ENCODE peak calls at places on chromosome 22, in six cellular contexts. One of them, this sample, is unnamed.

GRCh38 chr22:46953968-46954755 is 191.7 kb downstream of the TBC1D22A start:
- DNase-seq in LHCN-M2: no peak
- DNase-seq in RCC 7860: no peak
- DNase-seq in GM23248: no peak
- DNase-seq in astrocyte of the spinal cord: no peak
- DNase-seq in glutamatergic neuron: no peak
- DNase-seq in this sample: no peak

GRCh38 chr22:49499433-49500075 is 328.1 kb downstream of the BRD1 start:
- DNase-seq in LHCN-M2: no peak
- DNase-seq in RCC 7860: no peak
- DNase-seq in GM23248: no peak
- DNase-seq in astrocyte of the spinal cord: no peak
- DNase-seq in glutamatergic neuron: no peak
- DNase-seq in this sample: no peak

GRCh38 chr22:26800858-26801257 is 143.5 kb downstream of the MIAT start:
- DNase-seq in LHCN-M2: no peak
- DNase-seq in RCC 7860: no peak
- DNase-seq in GM23248: no peak
- DNase-seq in astrocyte of the spinal cord: no peak
- DNase-seq in glutamatergic neuron: no peak
- DNase-seq in this sample: peak; percentile 26

GRCh38 chr22:25557218-25557617 is 7.3 kb upstream of the GRK3 start:
- DNase-seq in LHCN-M2: no peak
- DNase-seq in RCC 7860: no peak
- DNase-seq in GM23248: no peak
- DNase-seq in astrocyte of the spinal cord: no peak
- DNase-seq in glutamatergic neuron: no peak
- DNase-seq in this sample: no peak

GRCh38 chr22:36986242-36986821 is 32.9 kb downstream of the TST start:
- DNase-seq in LHCN-M2: no peak
- DNase-seq in RCC 7860: peak; percentile 36
- DNase-seq in GM23248: no peak
- DNase-seq in astrocyte of the spinal cord: no peak
- DNase-seq in glutamatergic neuron: peak; percentile 56
- DNase-seq in this sample: no peak

GRCh38 chr22:50199251-50199721 is 1.5 kb upstream of the SELENOO start:
- DNase-seq in LHCN-M2: no peak
- DNase-seq in RCC 7860: no peak
- DNase-seq in GM23248: no peak
- DNase-seq in astrocyte of the spinal cord: no peak
- DNase-seq in glutamatergic neuron: no peak
- DNase-seq in this sample: no peak

GRCh38 chr22:44351685-44352377 is 39.1 kb upstream of the SHISAL1 start:
- DNase-seq in LHCN-M2: peak; percentile 86
- DNase-seq in RCC 7860: peak; percentile 85
- DNase-seq in GM23248: peak; percentile 97
- DNase-seq in astrocyte of the spinal cord: peak; percentile 92
- DNase-seq in glutamatergic neuron: peak; percentile 63
- DNase-seq in this sample: peak; percentile 92

GRCh38 chr22:49305966-49306631 is 521.6 kb downstream of the BRD1 start:
- DNase-seq in LHCN-M2: no peak
- DNase-seq in RCC 7860: no peak
- DNase-seq in GM23248: no peak
- DNase-seq in astrocyte of the spinal cord: no peak
- DNase-seq in glutamatergic neuron: no peak
- DNase-seq in this sample: no peak

GRCh38 chr22:40703174-40703573 is 23.9 kb downstream of the MCHR1 start:
- DNase-seq in LHCN-M2: no peak
- DNase-seq in RCC 7860: no peak
- DNase-seq in GM23248: no peak
- DNase-seq in astrocyte of the spinal cord: no peak
- DNase-seq in glutamatergic neuron: no peak
- DNase-seq in this sample: no peak

GRCh38 chr22:40040927-40041326 is 46.2 kb downstream of the FAM83F start:
- DNase-seq in LHCN-M2: peak; percentile 24
- DNase-seq in RCC 7860: no peak
- DNase-seq in GM23248: peak; percentile 42
- DNase-seq in astrocyte of the spinal cord: peak; percentile 16
- DNase-seq in glutamatergic neuron: no peak
- DNase-seq in this sample: no peak

GRCh38 chr22:30246962-30247376 is 410 bp upstream of the LIF start:
- DNase-seq in LHCN-M2: no peak
- DNase-seq in RCC 7860: no peak
- DNase-seq in GM23248: no peak
- DNase-seq in astrocyte of the spinal cord: no peak
- DNase-seq in glutamatergic neuron: no peak
- DNase-seq in this sample: no peak

GRCh38 chr22:39534591-39535301 is 2.2 kb upstream of the RPS19BP1 start:
- DNase-seq in LHCN-M2: peak; percentile 55
- DNase-seq in RCC 7860: peak; percentile 62
- DNase-seq in GM23248: peak; percentile 79
- DNase-seq in astrocyte of the spinal cord: peak; percentile 64
- DNase-seq in glutamatergic neuron: peak; percentile 96
- DNase-seq in this sample: peak; percentile 90

GRCh38 chr22:25069758-25070461 is 117.4 kb downstream of the KIAA1671 start:
- DNase-seq in LHCN-M2: no peak
- DNase-seq in RCC 7860: no peak
- DNase-seq in GM23248: no peak
- DNase-seq in astrocyte of the spinal cord: no peak
- DNase-seq in glutamatergic neuron: peak; percentile 68
- DNase-seq in this sample: no peak

GRCh38 chr22:25930710-25931353 is 188.8 kb downstream of the MYO18B start:
- DNase-seq in LHCN-M2: no peak
- DNase-seq in RCC 7860: no peak
- DNase-seq in GM23248: no peak
- DNase-seq in astrocyte of the spinal cord: no peak
- DNase-seq in glutamatergic neuron: no peak
- DNase-seq in this sample: no peak

GRCh38 chr22:25219211-25219689 is at the start of gene CRYBB2:
- DNase-seq in LHCN-M2: no peak
- DNase-seq in RCC 7860: no peak
- DNase-seq in GM23248: no peak
- DNase-seq in astrocyte of the spinal cord: no peak
- DNase-seq in glutamatergic neuron: no peak
- DNase-seq in this sample: no peak

GRCh38 chr22:26692215-26692614 is 34.8 kb downstream of the MIAT start:
- DNase-seq in LHCN-M2: no peak
- DNase-seq in RCC 7860: no peak
- DNase-seq in GM23248: no peak
- DNase-seq in astrocyte of the spinal cord: no peak
- DNase-seq in glutamatergic neuron: no peak
- DNase-seq in this sample: no peak

GRCh38 chr22:39431821-39432251 is 25.0 kb upstream of the MGAT3 start:
- DNase-seq in LHCN-M2: no peak
- DNase-seq in RCC 7860: no peak
- DNase-seq in GM23248: peak; percentile 62
- DNase-seq in astrocyte of the spinal cord: peak; percentile 26
- DNase-seq in glutamatergic neuron: no peak
- DNase-seq in this sample: no peak

GRCh38 chr22:38312261-38312800 is 4.9 kb downstream of the CSNK1E start:
- DNase-seq in LHCN-M2: no peak
- DNase-seq in RCC 7860: no peak
- DNase-seq in GM23248: peak; percentile 42
- DNase-seq in astrocyte of the spinal cord: no peak
- DNase-seq in glutamatergic neuron: no peak
- DNase-seq in this sample: no peak

GRCh38 chr22:29855611-29856181 is 17.6 kb upstream of the ASCC2 start:
- DNase-seq in LHCN-M2: no peak
- DNase-seq in RCC 7860: no peak
- DNase-seq in GM23248: peak; percentile 15
- DNase-seq in astrocyte of the spinal cord: no peak
- DNase-seq in glutamatergic neuron: no peak
- DNase-seq in this sample: no peak

GRCh38 chr22:40415531-40416266 is 45.3 kb downstream of the SGSM3 start:
- DNase-seq in LHCN-M2: no peak
- DNase-seq in RCC 7860: no peak
- DNase-seq in GM23248: no peak
- DNase-seq in astrocyte of the spinal cord: no peak
- DNase-seq in glutamatergic neuron: no peak
- DNase-seq in this sample: no peak

GRCh38 chr22:46931881-46932280 is 169.4 kb downstream of the TBC1D22A start:
- DNase-seq in LHCN-M2: peak; percentile 68
- DNase-seq in RCC 7860: peak; percentile 73
- DNase-seq in GM23248: no peak
- DNase-seq in astrocyte of the spinal cord: peak; percentile 50
- DNase-seq in glutamatergic neuron: no peak
- DNase-seq in this sample: no peak

GRCh38 chr22:25334091-25334490 is 114.7 kb downstream of the CRYBB2 start:
- DNase-seq in LHCN-M2: peak; percentile 39
- DNase-seq in RCC 7860: no peak
- DNase-seq in GM23248: peak; percentile 55
- DNase-seq in astrocyte of the spinal cord: no peak
- DNase-seq in glutamatergic neuron: peak; percentile 85
- DNase-seq in this sample: no peak

GRCh38 chr22:49155809-49156580 is 671.7 kb downstream of the BRD1 start:
- DNase-seq in LHCN-M2: no peak
- DNase-seq in RCC 7860: no peak
- DNase-seq in GM23248: peak; percentile 1
- DNase-seq in astrocyte of the spinal cord: no peak
- DNase-seq in glutamatergic neuron: no peak
- DNase-seq in this sample: no peak

GRCh38 chr22:42805016-42805997 is 51.8 kb downstream of the ARFGAP3 start:
- DNase-seq in LHCN-M2: no peak
- DNase-seq in RCC 7860: no peak
- DNase-seq in GM23248: no peak
- DNase-seq in astrocyte of the spinal cord: peak; percentile 27
- DNase-seq in glutamatergic neuron: no peak
- DNase-seq in this sample: no peak

GRCh38 chr22:48506506-48507145 is 1321.0 kb downstream of the BRD1 start:
- DNase-seq in LHCN-M2: no peak
- DNase-seq in RCC 7860: no peak
- DNase-seq in GM23248: no peak
- DNase-seq in astrocyte of the spinal cord: no peak
- DNase-seq in glutamatergic neuron: no peak
- DNase-seq in this sample: no peak

GRCh38 chr22:39251762-39252460 is 7.1 kb upstream of the PDGFB start:
- DNase-seq in LHCN-M2: peak; percentile 40
- DNase-seq in RCC 7860: peak; percentile 81
- DNase-seq in GM23248: peak; percentile 38
- DNase-seq in astrocyte of the spinal cord: peak; percentile 52
- DNase-seq in glutamatergic neuron: no peak
- DNase-seq in this sample: no peak

GRCh38 chr22:21857501-21857914 is 9.9 kb downstream of the MAPK1 start:
- DNase-seq in LHCN-M2: no peak
- DNase-seq in RCC 7860: no peak
- DNase-seq in GM23248: peak; percentile 21
- DNase-seq in astrocyte of the spinal cord: no peak
- DNase-seq in glutamatergic neuron: no peak
- DNase-seq in this sample: no peak

GRCh38 chr22:20571531-20572007 is 64.2 kb downstream of the MED15 start:
- DNase-seq in LHCN-M2: peak; percentile 43
- DNase-seq in RCC 7860: no peak
- DNase-seq in GM23248: peak; percentile 64
- DNase-seq in astrocyte of the spinal cord: no peak
- DNase-seq in glutamatergic neuron: peak; percentile 55
- DNase-seq in this sample: peak; percentile 54

GRCh38 chr22:40289991-40290459 is 56.3 kb upstream of the ADSL start:
- DNase-seq in LHCN-M2: no peak
- DNase-seq in RCC 7860: peak; percentile 32
- DNase-seq in GM23248: no peak
- DNase-seq in astrocyte of the spinal cord: peak; percentile 7
- DNase-seq in glutamatergic neuron: no peak
- DNase-seq in this sample: no peak

GRCh38 chr22:30519842-30520425 is 14.4 kb upstream of the SEC14L4 start:
- DNase-seq in LHCN-M2: no peak
- DNase-seq in RCC 7860: no peak
- DNase-seq in GM23248: no peak
- DNase-seq in astrocyte of the spinal cord: no peak
- DNase-seq in glutamatergic neuron: no peak
- DNase-seq in this sample: no peak